ENCODE peak calls at places on chromosomes 11 and 22, in nine cellular contexts. E, A, V, J, D, K, P, M and R are unnamed samples.

GRCh38 chr11:70483077-70483861 is 84.9 kb downstream of the CTTN start:
- DNase-seq in E (no peak), A (peak), K (peak), V (no peak), J (no peak), P (peak), M (peak), D (no peak), R (peak)

GRCh38 chr11:95388086-95388485 is 157.1 kb upstream of the SESN3 start:
- DNase-seq in M (no peak), P (no peak), E (no peak), J (no peak), A (no peak), K (no peak), D (no peak), V (no peak), R (no peak)

GRCh38 chr11:107769189-107769588 is 57.3 kb upstream of the SLN start:
- DNase-seq in A (peak), M (peak), J (no peak), E (no peak), P (no peak), K (peak), D (no peak), V (peak), R (no peak)

GRCh38 chr11:63543711-63544110 is 7.1 kb downstream of the PLAAT4 start:
- DNase-seq in D (no peak), V (no peak), A (no peak), E (no peak), M (no peak), P (no peak), K (no peak), J (no peak), R (no peak)

GRCh38 chr22:31346733-31347250 is 646 bp upstream of the PATZ1 start:
- DNase-seq in J (peak), A (peak), D (no peak), P (peak), V (peak), M (no peak), K (peak), E (no peak), R (peak)

GRCh38 chr11:92941676-92942571 is 27.5 kb upstream of the MTNR1B start:
- DNase-seq in J (peak), E (no peak), V (peak), D (peak), P (peak), M (peak), K (peak), A (peak), R (peak)

GRCh38 chr11:96260526-96260925 is 82.5 kb downstream of the MAML2 start:
- DNase-seq in A (peak), V (no peak), P (no peak), J (no peak), K (no peak), M (no peak), D (no peak), E (no peak), R (no peak)

GRCh38 chr11:7490535-7490934 is 5.2 kb downstream of the OLFML1 start:
- DNase-seq in A (no peak), D (no peak), M (no peak), K (peak), P (no peak), E (no peak), J (no peak), V (no peak), R (no peak)

GRCh38 chr11:33160587-33160986 is 693 bp downstream of the CSTF3 start:
- DNase-seq in K (no peak), P (no peak), J (no peak), A (no peak), D (no peak), E (no peak), M (no peak), V (no peak), R (no peak)

GRCh38 chr11:3609416-3610265 is 32.2 kb downstream of the ART5 start:
- DNase-seq in M (peak), V (peak), P (peak), D (peak), A (peak), K (peak), E (no peak), J (peak), R (peak)

GRCh38 chr11:121654506-121655480 is 202.0 kb upstream of the SORL1-AS1 start:
- DNase-seq in K (no peak), E (no peak), J (no peak), P (peak), D (no peak), V (peak), A (peak), M (no peak), R (no peak)

GRCh38 chr11:104524276-104524675 is 360.3 kb upstream of the PDGFD start:
- DNase-seq in P (no peak), A (no peak), K (no peak), D (no peak), M (no peak), V (no peak), E (no peak), J (no peak), R (no peak)

GRCh38 chr11:41660585-41660984 is 201.1 kb upstream of the LRRC4C start:
- DNase-seq in K (no peak), A (no peak), D (no peak), J (peak), E (no peak), P (no peak), V (no peak), M (no peak), R (no peak)

GRCh38 chr11:90133560-90134145 is 810 bp upstream of the NAALAD2 start:
- DNase-seq in D (no peak), A (no peak), J (peak), V (peak), E (no peak), K (no peak), P (no peak), M (no peak), R (no peak)

GRCh38 chr11:329886-330253 is 9.2 kb upstream of the IFITM3 start:
- DNase-seq in K (no peak), P (no peak), V (no peak), M (no peak), A (no peak), J (no peak), E (no peak), D (no peak), R (no peak)

GRCh38 chr22:27687984-27688545 is 113.5 kb downstream of the MN1 start:
- DNase-seq in E (no peak), K (no peak), P (no peak), J (no peak), M (no peak), A (no peak), V (peak), D (no peak), R (no peak)

GRCh38 chr11:48019597-48019996 is 39.2 kb downstream of the PTPRJ start:
- DNase-seq in E (no peak), M (no peak), A (no peak), V (no peak), J (no peak), D (no peak), K (no peak), P (no peak), R (no peak)

GRCh38 chr22:24068717-24069116 is 57.6 kb downstream of the CABIN1 start:
- DNase-seq in J (no peak), A (no peak), E (no peak), P (no peak), D (no peak), V (no peak), K (no peak), M (no peak), R (no peak)

GRCh38 chr22:23823331-23823791 is 15.4 kb downstream of the DERL3 start:
- DNase-seq in P (no peak), J (no peak), D (no peak), V (no peak), A (no peak), M (no peak), E (no peak), K (no peak), R (no peak)

GRCh38 chr11:125390949-125391348 is 105.1 kb downstream of the FEZ1 start:
- DNase-seq in J (peak), D (no peak), V (no peak), K (peak), E (no peak), P (no peak), M (no peak), A (peak), R (no peak)

GRCh38 chr22:47423861-47424820 is 661.7 kb downstream of the TBC1D22A start:
- DNase-seq in V (no peak), J (no peak), K (no peak), E (no peak), P (no peak), M (no peak), A (no peak), D (no peak), R (no peak)

GRCh38 chr11:79896258-79896657 is 455.4 kb upstream of the TENM4 start:
- DNase-seq in M (no peak), A (peak), K (peak), E (no peak), J (no peak), P (no peak), D (no peak), V (no peak), R (no peak)

GRCh38 chr11:77086521-77087472 is 15.8 kb upstream of the OMP start:
- DNase-seq in V (peak), K (no peak), M (no peak), J (no peak), E (no peak), D (no peak), P (peak), A (no peak), R (peak)

GRCh38 chr11:12802418-12803085 is 128.3 kb downstream of the TEAD1 start:
- DNase-seq in A (peak), E (no peak), V (peak), D (no peak), M (peak), K (peak), P (peak), J (peak), R (no peak)

GRCh38 chr22:39893526-39893925 is at the start of gene ENTHD1:
- DNase-seq in M (no peak), P (no peak), D (no peak), K (no peak), V (no peak), J (no peak), A (no peak), E (no peak), R (no peak)
- H2AFZ ChIP-seq in M (no peak), P (no peak), D (no peak), K (no peak), V (no peak), J (peak), A (no peak), E (no peak), R (no peak)

GRCh38 chr22:49973018-49973965 is 12.7 kb downstream of the PIM3 start:
- DNase-seq in P (no peak), V (no peak), E (no peak), M (no peak), J (no peak), D (peak), A (no peak), K (no peak), R (no peak)

GRCh38 chr22:49972163-49973017 is 11.8 kb downstream of the PIM3 start:
- DNase-seq in J (no peak), V (no peak), M (no peak), P (peak), D (peak), A (no peak), K (no peak), E (no peak), R (peak)

GRCh38 chr22:49970528-49971231 is 10.1 kb downstream of the PIM3 start:
- DNase-seq in A (peak), J (peak), M (peak), D (peak), K (peak), P (peak), E (peak), V (peak), R (peak)

GRCh38 chr22:49969751-49970527 is 9.4 kb downstream of the PIM3 start:
- DNase-seq in D (peak), E (no peak), A (no peak), M (no peak), V (no peak), J (no peak), K (no peak), P (peak), R (peak)

DNA sequence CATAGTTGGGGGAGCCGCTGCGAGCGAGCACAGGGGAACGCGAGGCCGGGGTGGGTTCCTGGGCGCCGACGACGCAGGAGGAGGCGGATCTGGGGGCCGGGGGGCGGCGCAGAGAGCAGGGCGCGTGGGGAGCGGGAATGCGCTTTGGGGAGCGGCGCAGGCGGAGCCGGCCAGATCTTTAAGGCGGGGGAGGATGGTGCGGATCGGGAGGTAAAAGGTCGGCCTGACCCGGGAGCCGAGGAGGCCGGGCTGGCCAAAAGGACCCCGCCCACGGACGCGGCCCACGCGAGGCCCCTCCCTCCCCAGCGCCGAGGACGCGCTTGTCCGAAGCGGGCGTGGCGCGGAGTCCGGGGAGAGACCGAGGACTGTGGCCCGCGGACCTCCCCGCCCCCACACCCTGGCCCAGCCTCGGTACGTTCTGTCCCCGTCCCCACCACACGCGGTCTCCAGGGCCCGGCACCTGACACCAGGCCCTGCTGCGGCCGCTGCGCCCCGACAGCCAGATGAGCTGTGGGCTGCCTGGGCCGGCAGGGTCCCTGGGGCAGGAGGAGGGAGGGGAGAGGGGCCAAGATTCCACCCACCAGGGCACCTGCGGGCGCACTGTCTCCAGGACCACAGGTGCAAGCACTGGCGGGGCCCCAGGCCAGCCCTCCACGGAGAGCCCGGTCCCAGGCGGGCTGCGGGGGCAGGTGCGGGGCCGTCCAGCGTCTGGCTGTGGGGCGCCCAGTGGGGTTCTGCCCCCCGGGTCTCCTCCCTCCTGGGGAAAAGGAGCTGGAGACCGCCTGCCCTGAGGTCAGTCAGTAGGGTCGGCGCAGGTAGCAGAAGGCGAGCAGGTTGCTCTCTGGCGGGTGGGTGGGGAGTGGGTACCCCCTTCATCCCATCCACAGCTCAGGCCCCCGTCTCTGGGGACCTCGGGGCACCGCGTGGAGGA is 10.9 kb downstream of the PIM3 start:
- DNase-seq in D (peak), P (peak), K (peak), V (no peak), M (no peak), A (no peak), J (peak), E (no peak), R (peak)
- H2AFZ ChIP-seq in D (peak), P (peak), K (no peak), V (no peak), M (no peak), A (peak), J (peak), E (peak), R (peak)

DNA sequence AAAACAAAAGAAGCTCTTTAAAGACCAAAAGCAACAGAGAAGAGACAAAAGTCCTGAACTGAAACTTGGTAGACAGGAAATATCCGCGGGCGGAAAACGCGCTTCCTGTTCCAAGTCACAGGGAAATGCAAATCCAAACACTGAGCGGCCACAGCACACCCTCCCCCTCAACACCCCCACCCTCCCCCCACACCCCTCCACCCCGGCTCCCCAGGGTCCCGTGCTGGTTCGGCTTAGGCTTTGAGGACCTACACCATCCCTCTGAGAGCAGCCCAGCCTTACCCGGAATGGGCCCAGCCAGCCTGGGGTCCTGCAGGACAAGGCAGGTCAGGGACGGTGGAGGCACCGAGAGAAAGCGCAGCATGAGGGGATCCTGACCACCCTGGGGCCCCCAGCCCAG is 160.4 kb downstream of the BRD1 start:
- DNase-seq in E (no peak), V (no peak), M (no peak), K (no peak), D (no peak), A (no peak), P (no peak), J (no peak), R (peak)
- H2AFZ ChIP-seq in E (no peak), V (no peak), M (no peak), K (no peak), D (no peak), A (no peak), P (no peak), J (no peak), R (no peak)

GRCh38 chr11:67582026-67582425 is 1.6 kb upstream of the GSTP1 start:
- DNase-seq in J (no peak), P (no peak), E (no peak), A (no peak), D (no peak), V (no peak), M (no peak), K (no peak), R (no peak)
- H2AFZ ChIP-seq in J (no peak), P (no peak), E (no peak), A (no peak), D (no peak), V (no peak), M (no peak), K (no peak), R (no peak)

DNA sequence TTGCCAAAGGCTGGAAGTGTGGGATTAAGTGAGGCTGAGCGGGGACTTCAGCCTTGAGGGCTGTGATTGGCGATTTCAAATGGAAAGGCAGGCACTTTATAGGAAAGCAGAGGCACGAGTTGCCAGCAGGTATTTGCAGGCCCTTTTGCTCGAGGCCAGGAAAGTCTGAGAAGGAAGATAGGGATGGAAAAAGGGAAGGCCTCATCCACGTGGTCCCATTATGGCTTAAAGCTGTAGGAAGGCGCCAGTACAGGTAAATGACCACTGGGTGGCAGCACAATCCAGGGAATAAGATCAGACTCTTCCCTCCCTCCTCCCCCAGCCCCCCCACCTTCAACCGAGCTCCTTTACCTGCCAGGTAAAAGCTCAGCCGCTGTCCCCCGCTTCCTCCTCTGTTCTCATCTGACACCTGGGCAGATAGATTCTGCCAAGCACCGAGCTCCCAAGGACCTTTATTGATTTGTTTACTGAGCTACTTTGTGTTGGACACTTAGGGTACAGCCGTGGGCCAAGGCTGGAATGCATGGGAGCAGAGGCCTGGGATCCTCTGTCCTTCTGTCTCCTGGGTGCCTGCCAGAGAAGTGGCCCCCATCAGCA is 7.5 kb downstream of the P2RX3 start:
- DNase-seq in D (peak), V (peak), K (peak), J (peak), P (peak), E (no peak), A (peak), M (peak), R (peak)
- H2AFZ ChIP-seq in D (peak), V (peak), K (peak), J (peak), P (peak), E (peak), A (peak), M (peak), R (peak)

DNA sequence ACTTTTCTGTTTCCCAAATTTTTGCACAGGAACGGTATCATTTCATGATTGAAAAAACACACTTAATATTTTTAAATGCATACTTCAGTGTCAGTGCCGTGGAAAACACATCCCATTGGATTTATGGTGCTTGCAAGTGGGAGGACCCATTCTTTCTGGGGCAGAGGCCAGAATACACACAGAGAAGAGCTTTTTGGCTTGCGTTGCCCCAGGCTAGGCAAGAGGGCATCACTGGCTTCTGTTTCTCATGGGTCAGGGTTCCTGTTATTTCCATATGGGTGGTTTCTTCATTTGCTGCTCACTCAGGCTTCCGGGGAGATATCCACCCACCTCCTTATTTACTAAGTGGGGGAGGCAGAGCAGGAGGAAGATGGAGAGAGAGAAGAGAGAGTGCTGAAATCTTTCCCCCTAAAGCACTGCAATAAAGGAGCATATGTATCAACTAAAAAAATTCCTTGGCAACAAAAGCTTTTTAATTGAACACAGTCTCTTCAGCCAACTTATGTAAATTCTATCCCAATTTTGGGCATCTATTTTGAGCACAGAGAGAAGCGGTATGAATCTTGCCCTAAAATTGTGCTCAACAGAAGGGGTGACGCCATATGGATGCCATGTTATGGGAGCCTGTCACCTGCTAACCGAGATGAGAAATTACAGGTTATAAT is 66.0 kb upstream of the KIRREL3 start:
- DNase-seq in K (no peak), V (no peak), P (no peak), J (no peak), A (no peak), E (no peak), D (no peak), M (no peak), R (no peak)
- H2AFZ ChIP-seq in K (no peak), V (no peak), P (no peak), J (no peak), A (no peak), E (no peak), D (no peak), M (no peak), R (no peak)

DNA sequence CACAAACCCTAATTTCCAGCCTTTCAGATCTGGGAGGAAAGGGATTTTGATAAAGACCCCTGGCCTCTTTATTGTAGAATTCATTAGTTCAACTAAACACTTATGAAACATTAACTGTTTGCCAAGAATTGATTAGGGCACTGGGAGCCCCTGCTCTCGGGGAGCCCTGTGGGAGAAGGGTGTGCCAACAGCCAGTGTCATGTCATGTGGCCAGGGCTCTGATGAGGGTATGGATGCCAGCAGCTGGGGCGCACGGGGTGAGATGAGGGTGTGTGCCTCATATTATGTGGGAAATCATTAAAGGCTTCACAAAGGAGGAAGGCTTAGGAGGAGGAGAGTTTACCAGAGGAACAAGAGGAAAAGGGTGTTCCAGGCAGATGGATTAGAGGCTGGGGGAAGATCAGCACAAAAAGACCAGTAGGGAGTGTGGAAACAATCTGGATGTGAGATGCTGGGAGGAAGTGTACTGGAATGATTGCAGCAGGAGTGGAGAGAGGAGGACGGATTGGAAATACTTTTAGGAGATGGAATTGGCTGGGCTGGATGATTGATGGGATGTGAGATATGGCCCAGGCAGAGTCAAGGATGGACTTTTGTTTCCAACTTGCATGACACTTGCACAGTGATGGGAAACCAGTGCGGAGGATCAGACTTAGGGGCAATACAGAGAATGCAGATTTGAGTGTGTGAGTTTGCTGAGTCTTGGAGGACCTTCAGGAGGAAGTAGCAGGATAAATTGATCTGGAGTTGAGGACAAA is 137.8 kb downstream of the CSNK2A3 start:
- DNase-seq in K (no peak), M (no peak), E (no peak), A (no peak), V (no peak), D (no peak), P (no peak), J (peak), R (no peak)
- H2AFZ ChIP-seq in K (no peak), M (no peak), E (no peak), A (no peak), V (no peak), D (no peak), P (no peak), J (no peak), R (no peak)